ENCODE peak calls at places on chromosome 19, in four cellular contexts. K is A549, H is cardiac muscle cell, Y is pancreas. O is an unnamed sample.

GRCh38 chr19:16025108-16026101 is 50.9 kb upstream of the TPM4 start:
- DNase-seq in K (peak), H (peak), Y (no peak), O (no peak)

GRCh38 chr19:30163663-30164062 is 208.5 kb upstream of the ZNF536 start:
- DNase-seq in H (no peak), K (no peak), Y (no peak), O (no peak)

GRCh38 chr19:6473652-6474051 is 7.9 kb downstream of the DENND1C start:
- DNase-seq in K (no peak), H (no peak), Y (no peak), O (no peak)

GRCh38 chr19:5148794-5149190 is 179.9 kb downstream of the KDM4B start:
- DNase-seq in H (no peak), Y (no peak), K (no peak), O (no peak)

GRCh38 chr19:33522371-33522662 is 726 bp upstream of the PEPD start:
- DNase-seq in Y (no peak), H (no peak), K (no peak), O (no peak)

GRCh38 chr19:49133621-49134454 is 14.5 kb downstream of the PPFIA3 start:
- DNase-seq in K (peak), Y (peak), H (peak), O (peak)

GRCh38 chr19:30870861-30871260 is 478.4 kb downstream of the TSHZ3 start:
- DNase-seq in K (no peak), Y (no peak), H (peak), O (peak)

GRCh38 chr19:4908781-4909171 is 525 bp upstream of the UHRF1 start:
- DNase-seq in H (no peak), Y (no peak), K (no peak), O (no peak)

GRCh38 chr19:17755977-17756670 is 4.8 kb downstream of the FCHO1 start:
- DNase-seq in Y (no peak), H (peak), K (peak), O (peak)

GRCh38 chr19:35031072-35031881 is 1.0 kb downstream of the SCN1B start:
- DNase-seq in H (peak), Y (no peak), K (no peak), O (no peak)

GRCh38 chr19:32615569-32615968 is 34.6 kb downstream of the PDCD5 start:
- DNase-seq in Y (no peak), K (no peak), H (no peak), O (no peak)

GRCh38 chr19:29675120-29675649 is 9.9 kb downstream of the PLEKHF1 start:
- DNase-seq in K (no peak), Y (no peak), H (no peak), O (no peak)

GRCh38 chr19:54325194-54325621 is 12.2 kb upstream of the LILRA5 start:
- DNase-seq in Y (no peak), H (peak), K (peak), O (no peak)

GRCh38 chr19:30255783-30256509 is 116.2 kb upstream of the ZNF536 start:
- DNase-seq in K (no peak), H (no peak), Y (no peak), O (no peak)

GRCh38 chr19:4988770-4989251 is 19.9 kb downstream of the KDM4B start:
- DNase-seq in H (peak), Y (no peak), K (no peak), O (peak)

GRCh38 chr19:31391518-31391917 is 42.3 kb upstream of the TSHZ3 start:
- DNase-seq in K (no peak), H (no peak), Y (no peak), O (no peak)

GRCh38 chr19:48629599-48630288 is 7.4 kb downstream of the DBP start:
- DNase-seq in Y (no peak), H (peak), K (no peak), O (peak)

GRCh38 chr19:14113762-14114414 is 3.7 kb downstream of the PRKACA start:
- DNase-seq in H (no peak), Y (no peak), K (peak), O (no peak)

GRCh38 chr19:54160182-54160811 is 776 bp upstream of the LENG1 start:
- DNase-seq in Y (no peak), H (peak), K (no peak), O (peak)

GRCh38 chr19:6214881-6215541 is 64.8 kb downstream of the MLLT1 start:
- DNase-seq in H (no peak), K (no peak), Y (peak), O (no peak)

GRCh38 chr19:15840833-15841232 is 25.4 kb upstream of the OR10H1 start:
- DNase-seq in K (no peak), Y (no peak), H (no peak), O (no peak)

GRCh38 chr19:35812220-35813042 is at the start of gene PRODH2:
- DNase-seq in Y (no peak), H (no peak), K (no peak), O (no peak)

GRCh38 chr19:39363909-39364457 is 21.8 kb downstream of the SAMD4B start:
- DNase-seq in H (peak), K (no peak), Y (no peak), O (peak)

GRCh38 chr19:39365531-39365930 is 23.3 kb downstream of the SAMD4B start:
- DNase-seq in K (no peak), Y (no peak), H (no peak), O (no peak)

GRCh38 chr19:39359026-39359425 is 16.8 kb downstream of the SAMD4B start:
- DNase-seq in H (no peak), Y (no peak), K (no peak), O (no peak)

GRCh38 chr19:39360599-39360998 is 18.4 kb downstream of the SAMD4B start:
- DNase-seq in K (no peak), Y (no peak), H (no peak), O (no peak)

DNA sequence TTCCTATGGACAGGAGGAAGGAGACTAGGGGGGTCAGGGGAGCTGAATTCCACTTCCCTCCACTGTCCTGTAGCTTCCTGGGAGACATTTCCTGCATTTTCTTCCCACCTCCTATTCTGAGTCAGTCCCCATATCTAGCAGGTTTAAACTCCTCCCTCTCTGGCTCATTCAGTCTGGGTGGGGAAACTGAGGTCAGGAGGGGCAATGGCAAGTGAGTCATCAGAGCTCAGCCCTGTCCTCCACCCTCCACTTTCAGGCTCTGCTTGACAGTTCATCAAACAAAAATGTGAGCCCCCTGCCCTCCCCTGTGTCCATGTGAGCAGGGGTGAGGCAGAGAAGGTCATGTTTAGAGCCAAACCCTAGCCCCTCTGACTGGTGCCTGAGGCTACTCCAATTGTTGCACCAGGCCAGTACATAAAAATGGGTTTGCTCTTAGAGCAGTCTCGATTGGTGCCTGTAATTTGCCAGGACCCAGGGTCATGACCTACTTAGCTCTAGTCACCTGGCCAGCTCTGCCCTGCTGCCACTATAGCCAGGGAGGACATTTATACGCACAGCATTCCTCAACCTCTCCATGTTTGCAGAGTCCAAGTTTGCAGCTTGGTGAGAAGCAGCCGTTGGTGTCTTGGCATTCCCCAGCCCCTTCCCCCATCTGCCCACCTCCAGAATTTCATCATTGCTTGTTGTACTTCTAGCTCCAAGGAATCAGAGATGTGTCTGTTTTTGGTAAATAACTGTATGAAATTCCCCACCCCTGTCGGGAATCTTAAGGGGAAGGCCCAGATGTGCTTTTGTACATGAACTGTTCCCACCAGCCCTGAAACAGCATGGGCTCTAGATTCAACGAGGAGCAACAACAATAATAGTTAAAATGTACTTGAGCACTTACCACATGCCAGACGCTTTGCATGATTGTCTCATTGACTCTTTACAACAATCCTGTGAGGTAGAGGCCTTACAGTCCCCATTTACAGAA is 20.7 kb downstream of the SAMD4B start:
- DNase-seq in Y (no peak), K (no peak), H (peak), O (no peak)
- H3K27ac ChIP-seq in Y (no peak), K (no peak), H (no peak), O (peak)

DNA sequence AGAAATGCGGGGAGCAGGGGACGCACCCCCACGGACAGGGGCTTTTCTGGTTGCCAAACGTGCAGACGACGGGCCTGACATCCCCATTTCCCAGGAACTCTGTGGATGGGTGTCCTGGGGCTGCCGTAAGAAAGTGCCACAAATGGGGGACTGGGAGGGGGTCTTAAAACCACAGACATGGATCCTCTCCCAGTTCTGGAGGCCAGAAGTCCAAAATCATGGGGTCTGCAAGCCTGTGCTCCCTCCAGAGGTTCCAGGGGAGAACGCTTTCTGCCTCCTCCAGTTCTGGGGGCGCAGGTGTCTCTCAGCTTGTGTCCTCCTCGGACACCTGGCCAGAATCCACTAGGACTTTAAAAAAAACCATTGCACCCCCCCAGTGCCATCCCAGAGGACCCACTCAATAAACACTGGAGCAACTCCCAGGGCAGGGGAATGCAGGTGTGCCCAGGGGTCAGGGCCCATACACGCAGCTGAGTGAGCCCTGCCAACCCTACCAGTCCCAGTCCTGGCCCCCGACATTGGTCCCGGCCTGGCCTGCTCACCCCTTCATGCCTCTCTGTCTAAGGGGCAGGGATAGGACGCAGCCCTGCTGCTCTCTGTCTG is 103.9 kb downstream of the GADD45B start:
- DNase-seq in H (no peak), K (no peak), Y (no peak), O (no peak)
- TF ChIP-seq CTCF in H (no peak), K (no peak), Y (no peak), O (no peak)

GRCh38 chr19:19488875-19489690 is 26.3 kb downstream of the TSSK6 start:
- DNase-seq in Y (peak), K (peak), H (peak), O (peak)
- H3K27ac ChIP-seq in Y (peak), K (peak), H (peak), O (peak)

DNA sequence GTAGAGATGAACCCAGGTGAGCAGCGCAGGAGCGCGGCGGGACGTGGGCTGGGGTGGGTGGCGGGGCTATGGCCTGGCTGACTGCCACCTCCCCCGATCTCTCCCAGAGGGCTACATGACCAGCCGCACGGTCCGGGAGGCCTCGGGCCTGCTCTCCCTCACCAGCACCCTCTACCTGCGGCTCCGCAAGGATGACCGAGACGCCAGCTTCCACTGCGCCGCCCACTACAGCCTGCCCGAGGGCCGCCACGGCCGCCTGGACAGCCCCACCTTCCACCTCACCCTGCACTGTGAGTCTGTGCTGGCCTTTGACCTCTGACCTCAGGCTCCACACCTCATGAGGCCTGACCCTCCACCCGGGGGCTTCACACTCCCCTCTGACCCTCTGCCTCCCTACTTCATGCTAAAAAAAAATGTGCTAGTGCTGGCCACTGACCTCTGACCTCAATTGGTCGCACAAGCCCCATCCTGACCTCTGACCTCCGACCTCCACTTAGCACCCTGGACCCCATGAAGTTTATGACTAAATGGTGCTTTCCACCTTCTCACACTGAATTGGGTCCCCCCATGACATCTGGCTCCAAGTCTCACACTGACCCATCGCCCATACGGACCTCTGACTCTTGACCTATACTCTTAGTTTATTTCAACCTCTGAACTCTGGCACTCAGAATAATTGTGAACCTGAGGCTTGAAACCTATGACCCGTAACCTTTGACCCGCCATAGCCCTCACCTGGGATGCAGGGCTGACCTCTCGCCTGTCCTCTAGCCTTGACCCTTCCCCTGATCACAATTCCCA is 4.6 kb downstream of the BCAM start:
- DNase-seq in K (no peak), H (no peak), Y (no peak), O (no peak)
- TF ChIP-seq CTCF in K (no peak), H (no peak), Y (no peak), O (no peak)

DNA sequence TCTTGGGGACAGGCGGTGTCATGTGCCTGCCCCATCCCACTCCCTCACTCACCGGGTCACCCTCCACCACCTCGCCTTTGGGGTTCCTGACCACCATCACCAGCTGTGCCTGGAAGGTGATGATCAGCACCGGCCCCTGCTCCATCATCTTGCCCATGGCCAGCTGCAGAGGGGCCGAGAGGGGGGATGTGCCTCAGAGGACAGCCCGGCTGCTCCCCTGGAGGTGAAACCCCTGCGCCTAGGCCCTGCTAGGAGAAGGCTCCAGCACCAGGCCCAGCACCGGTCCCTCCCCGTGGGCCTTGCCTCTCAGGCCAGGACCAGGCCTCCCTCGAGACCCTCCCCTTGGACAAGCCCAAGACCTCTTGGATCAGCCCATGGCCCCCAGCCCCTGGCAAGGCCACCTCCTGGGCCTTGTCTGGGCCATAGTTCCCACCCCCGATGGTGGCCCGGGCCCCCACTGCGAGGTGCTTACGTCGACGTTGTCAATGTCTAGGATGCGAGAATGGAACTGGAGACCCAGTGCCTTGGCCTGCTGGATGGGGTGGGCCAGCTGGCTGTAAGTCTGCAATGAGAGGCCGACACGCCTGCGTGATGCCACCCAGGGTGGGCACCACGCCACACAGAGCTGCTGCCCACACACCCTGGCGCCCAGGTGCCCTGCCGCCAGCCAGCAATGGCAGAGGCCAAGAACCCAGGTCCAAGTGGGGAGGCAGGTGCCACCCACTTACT is 1.8 kb upstream of the CTXN1 start:
- DNase-seq in K (no peak), H (no peak), Y (peak), O (no peak)
- H3K27ac ChIP-seq in K (no peak), H (no peak), Y (peak), O (no peak)

O was measured in thyroid gland.